ENCODE peak calls at places on chromosomes 7 and 10, in four cellular contexts. A is uterus, W is psoas muscle, J is vagina. L is an unnamed sample. For H3K4me1, the result is how much of the 10 kb centered on the place peaks cover.

GRCh38 chr10:7956508-7956907 is 98.0 kb upstream of the GATA3 start:
- DNase-seq in J (no peak), W (no peak), A (no peak), L (peak)

GRCh38 chr7:23593706-23594105 is 3.5 kb upstream of the CCDC126 start:
- DNase-seq in A (no peak), W (no peak), J (no peak), L (no peak)

GRCh38 chr7:150406565-150407421 is 27.7 kb downstream of the ZNF775 start:
- DNase-seq in W (peak), A (no peak), J (no peak), L (no peak)

GRCh38 chr7:41942468-41943097 is 239.7 kb upstream of the INHBA start:
- DNase-seq in J (no peak), A (peak), W (no peak), L (peak)

GRCh38 chr7:4202954-4203353 is 479.1 kb upstream of the FOXK1 start:
- DNase-seq in A (no peak), J (no peak), W (no peak), L (no peak)

GRCh38 chr10:43679509-43679908 is 30.8 kb upstream of the ZNF32 start:
- DNase-seq in J (no peak), A (peak), W (peak), L (peak)

GRCh38 chr10:34024708-34025425 is 690.4 kb upstream of the NRP1 start:
- DNase-seq in W (peak), J (no peak), A (no peak), L (peak)

GRCh38 chr10:101018600-101019439 is 12.1 kb downstream of the PDZD7 start:
- DNase-seq in J (no peak), W (peak), A (peak), L (peak)

GRCh38 chr7:135662123-135662372 is 266 bp upstream of the STMP1 start:
- DNase-seq in A (no peak), J (no peak), W (no peak), L (no peak)

GRCh38 chr10:58157076-58157766 is 110.5 kb downstream of the IPMK start:
- DNase-seq in A (no peak), J (no peak), W (no peak), L (peak)

GRCh38 chr10:32104181-32104580 is 48.0 kb upstream of the KIF5B start:
- DNase-seq in A (no peak), J (no peak), W (no peak), L (peak)

GRCh38 chr7:36216063-36216684 is 63.1 kb downstream of the EEPD1 start:
- DNase-seq in W (peak), J (no peak), A (no peak), L (peak)

GRCh38 chr7:127872122-127872521 is 159.1 kb downstream of the LRRC4 start:
- DNase-seq in W (no peak), J (no peak), A (no peak), L (no peak)

GRCh38 chr10:43878386-43878785 is 229.7 kb upstream of the ZNF32 start:
- DNase-seq in J (no peak), W (peak), A (no peak), L (no peak)

GRCh38 chr7:4845740-4846142 is 16.1 kb downstream of the PAPOLB start:
- DNase-seq in A (no peak), W (no peak), J (no peak), L (no peak)

GRCh38 chr7:124208642-124209041 is 175.8 kb upstream of the TMEM229A start:
- DNase-seq in A (no peak), J (no peak), W (no peak), L (no peak)

GRCh38 chr7:44882899-44883298 is 2.4 kb downstream of the PURB start:
- DNase-seq in J (no peak), W (no peak), A (no peak), L (no peak)

GRCh38 chr10:79142064-79142491 is 73.3 kb downstream of the ZMIZ1 start:
- DNase-seq in J (no peak), W (no peak), A (peak), L (peak)

GRCh38 chr10:113746188-113746950 is 5.1 kb upstream of the PLEKHS1 start:
- DNase-seq in J (no peak), W (no peak), A (no peak), L (peak)

GRCh38 chr7:150415161-150416160 is 35.0 kb upstream of the GIMAP8 start:
- DNase-seq in J (peak), A (no peak), W (no peak), L (no peak)

GRCh38 chr7:13231216-13231615 is 543.8 kb downstream of the ARL4A start:
- DNase-seq in W (no peak), J (no peak), A (no peak), L (no peak)

GRCh38 chr10:81978238-81978637 is 103.2 kb downstream of the NRG3 start:
- DNase-seq in W (no peak), J (no peak), A (no peak), L (peak)

GRCh38 chr10:81984428-81984827 is 109.4 kb downstream of the NRG3 start:
- DNase-seq in W (no peak), J (no peak), A (no peak), L (no peak)

GRCh38 chr10:81981724-81982123 is 106.7 kb downstream of the NRG3 start:
- DNase-seq in W (no peak), A (no peak), J (no peak), L (no peak)
- H3K27ac ChIP-seq in W (no peak), A (no peak), J (no peak), L (no peak)

GRCh38 chr10:89466599-89467035 is 52.2 kb downstream of the IFIT5 start:
- DNase-seq in J (no peak), A (no peak), W (no peak), L (peak)
- H3K4me1 ChIP-seq in J (under half), A (under half), W (under half), L (under half)

GRCh38 chr10:124205432-124205831 is 112.0 kb upstream of the CHST15 start:
- DNase-seq in A (no peak), W (no peak), J (no peak), L (no peak)

GRCh38 chr10:124204726-124205125 is 111.3 kb upstream of the CHST15 start:
- DNase-seq in J (no peak), A (no peak), W (no peak), L (no peak)

GRCh38 chr10:124210263-124210662 is 116.9 kb upstream of the CHST15 start:
- DNase-seq in A (no peak), W (no peak), J (no peak), L (no peak)

GRCh38 chr10:124207391-124207790 is 114.0 kb upstream of the CHST15 start:
- DNase-seq in A (no peak), J (no peak), W (no peak), L (no peak)

GRCh38 chr10:124206616-124207015 is 113.2 kb upstream of the CHST15 start:
- DNase-seq in J (no peak), W (no peak), A (no peak), L (peak)
- H3K4me3 ChIP-seq in J (no peak), W (no peak), A (no peak), L (no peak)

GRCh38 chr7:109092268-109092667 is 522.6 kb downstream of the DNAJB9 start:
- DNase-seq in W (no peak), A (no peak), J (no peak), L (no peak)
- H3K27ac ChIP-seq in W (no peak), A (no peak), J (no peak), L (no peak)

GRCh38 chr7:76294344-76295024 is 8.0 kb upstream of the HSPB1 start:
- DNase-seq in W (peak), A (peak), J (no peak), L (peak)
- H3K4me1 ChIP-seq in W (half or more), A (under half), J (half or more), L (under half)

GRCh38 chr10:68828833-68829232 is 1.5 kb downstream of the STOX1 start:
- DNase-seq in W (no peak), J (no peak), A (no peak), L (no peak)
- H3K4me3 ChIP-seq in W (no peak), J (no peak), A (no peak), L (no peak)

DNA sequence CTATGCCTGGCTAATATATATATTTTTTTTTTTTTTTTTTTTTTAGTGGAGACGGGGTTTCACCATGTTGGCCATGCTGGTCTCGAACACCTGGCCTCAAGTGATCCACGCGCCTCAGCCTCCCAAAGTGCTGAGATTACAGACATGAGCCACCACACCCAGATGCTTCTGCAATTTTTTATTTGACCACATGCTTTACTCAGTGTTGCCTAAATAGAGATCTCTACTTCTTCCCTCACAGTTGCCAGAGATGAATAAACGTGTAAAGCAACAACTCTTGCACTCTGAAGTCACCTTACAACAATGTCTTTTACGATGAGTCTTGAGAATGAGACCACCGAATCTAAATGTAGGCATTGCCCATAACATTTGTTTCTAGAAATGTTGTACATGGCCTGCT is 107.9 kb upstream of the FRMD4A start:
- DNase-seq in A (no peak), J (no peak), W (no peak), L (no peak)
- H3K27ac ChIP-seq in A (no peak), J (no peak), W (no peak), L (no peak)